ENCODE peak calls at places on chromosomes 5 and 9, in eight cellular contexts. S is foreskin fibroblast, P is nephron progenitor cell, C is stomach, T is GM13976, B is tibial nerve, N is B cell, U is omental fat pad. V is an unnamed sample.

GRCh38 chr9:77291714-77292113 is 114.4 kb downstream of the VPS13A start:
- DNase-seq in U (no peak), C (no peak), T (no peak), S (peak; percentile 61), B (no peak), N (no peak), P (peak; percentile 3), V (peak; percentile 15)

GRCh38 chr9:106616026-106616425 is 246.9 kb upstream of the ZNF462 start:
- DNase-seq in C (no peak), S (no peak), U (no peak), N (no peak), T (no peak), B (no peak), P (no peak), V (no peak)

GRCh38 chr9:85741112-85741874 is 461 bp downstream of the AGTPBP1 start:
- DNase-seq in S (no peak), T (peak; percentile 65), C (peak; percentile 36), P (peak; percentile 68), N (peak; percentile 70), B (peak; percentile 27), U (peak; percentile 38), V (no peak)

GRCh38 chr5:145568581-145568980 is 266.6 kb downstream of the PRELID2 start:
- DNase-seq in P (no peak), T (no peak), C (no peak), N (no peak), B (no peak), U (no peak), S (peak; percentile 38), V (no peak)

GRCh38 chr5:142353093-142353472 is 28.3 kb upstream of the SPRY4 start:
- DNase-seq in B (no peak), T (no peak), N (no peak), P (no peak), S (peak; percentile 25), U (no peak), C (no peak), V (no peak)

GRCh38 chr5:139684881-139685749 is 37.0 kb downstream of the CXXC5 start:
- DNase-seq in U (no peak), N (no peak), C (peak; percentile 75), B (no peak), P (no peak), S (no peak), T (no peak), V (no peak)

GRCh38 chr5:147576646-147577535 is 67.0 kb upstream of the DPYSL3 start:
- DNase-seq in N (no peak), P (peak; percentile 81), U (peak; percentile 73), C (peak; percentile 54), S (peak; percentile 65), T (peak; percentile 37), B (peak; percentile 82), V (peak; percentile 81)

GRCh38 chr9:131418143-131419028 is 24.5 kb downstream of the PRRC2B start:
- DNase-seq in T (no peak), N (no peak), C (peak; percentile 70), B (no peak), P (no peak), U (no peak), S (peak; percentile 48), V (no peak)

GRCh38 chr9:127955294-127956015 is 17.8 kb upstream of the DPM2 start:
- DNase-seq in P (no peak), B (no peak), U (no peak), C (peak; percentile 85), N (peak; percentile 83), T (peak; percentile 85), S (peak; percentile 48), V (peak; percentile 87)

GRCh38 chr9:91809581-91810285 is 140.3 kb downstream of the ROR2 start:
- DNase-seq in B (no peak), N (no peak), C (no peak), T (peak; percentile 9), P (no peak), U (no peak), S (peak; percentile 72), V (no peak)

GRCh38 chr5:144142030-144142825 is 28.2 kb downstream of the YIPF5 start:
- DNase-seq in T (peak; percentile 32), N (no peak), U (no peak), B (no peak), P (no peak), C (no peak), S (peak; percentile 74), V (no peak)

GRCh38 chr9:81737871-81738507 is 48.6 kb upstream of the TLE1 start:
- DNase-seq in P (no peak), C (peak; percentile 70), T (no peak), B (no peak), S (peak; percentile 91), N (no peak), U (no peak), V (peak; percentile 68)

DNA sequence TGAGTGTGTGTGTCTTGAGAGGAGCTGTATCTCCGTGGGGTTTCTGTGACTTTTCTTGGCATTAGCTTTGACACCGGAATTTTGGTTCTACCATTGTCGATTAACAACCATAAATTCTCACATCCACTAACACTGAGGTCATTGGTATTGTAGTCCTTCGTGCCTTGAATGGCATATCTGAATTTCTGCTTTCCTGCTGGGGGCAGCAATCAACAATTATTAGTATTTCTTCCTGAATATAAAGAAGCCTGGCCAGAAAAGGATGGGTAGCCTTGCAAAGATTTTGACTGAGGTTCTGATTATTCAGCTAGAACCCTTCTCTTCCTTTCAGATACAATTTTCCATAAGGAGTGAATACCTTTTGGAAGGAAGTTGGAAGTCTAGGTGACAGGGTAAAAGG is 33.5 kb upstream of the SHOC1 start:
- DNase-seq in N (no peak), S (peak; percentile 25), B (peak; percentile 12), C (no peak), P (no peak), U (no peak), T (no peak), V (no peak)
- TF ChIP-seq CTCF in N (peak; percentile 9), S (no peak), B (no peak), C (no peak), P (no peak), U (no peak), T (no peak), V (no peak)

GRCh38 chr5:60685028-60685427 is 14.9 kb downstream of the DEPDC1B start:
- DNase-seq in P (no peak), N (no peak), C (no peak), B (no peak), S (no peak), U (no peak), T (no peak), V (no peak)

GRCh38 chr5:60685700-60686099 is 14.3 kb downstream of the DEPDC1B start:
- DNase-seq in P (no peak), C (no peak), U (no peak), N (no peak), T (no peak), B (no peak), S (no peak), V (no peak)

GRCh38 chr5:60686164-60686563 is 13.8 kb downstream of the DEPDC1B start:
- DNase-seq in S (no peak), B (no peak), T (no peak), U (no peak), N (no peak), P (no peak), C (no peak), V (no peak)

GRCh38 chr5:60688980-60689379 is 11.0 kb downstream of the DEPDC1B start:
- DNase-seq in P (no peak), U (no peak), C (no peak), B (no peak), T (no peak), N (no peak), S (no peak), V (no peak)

DNA sequence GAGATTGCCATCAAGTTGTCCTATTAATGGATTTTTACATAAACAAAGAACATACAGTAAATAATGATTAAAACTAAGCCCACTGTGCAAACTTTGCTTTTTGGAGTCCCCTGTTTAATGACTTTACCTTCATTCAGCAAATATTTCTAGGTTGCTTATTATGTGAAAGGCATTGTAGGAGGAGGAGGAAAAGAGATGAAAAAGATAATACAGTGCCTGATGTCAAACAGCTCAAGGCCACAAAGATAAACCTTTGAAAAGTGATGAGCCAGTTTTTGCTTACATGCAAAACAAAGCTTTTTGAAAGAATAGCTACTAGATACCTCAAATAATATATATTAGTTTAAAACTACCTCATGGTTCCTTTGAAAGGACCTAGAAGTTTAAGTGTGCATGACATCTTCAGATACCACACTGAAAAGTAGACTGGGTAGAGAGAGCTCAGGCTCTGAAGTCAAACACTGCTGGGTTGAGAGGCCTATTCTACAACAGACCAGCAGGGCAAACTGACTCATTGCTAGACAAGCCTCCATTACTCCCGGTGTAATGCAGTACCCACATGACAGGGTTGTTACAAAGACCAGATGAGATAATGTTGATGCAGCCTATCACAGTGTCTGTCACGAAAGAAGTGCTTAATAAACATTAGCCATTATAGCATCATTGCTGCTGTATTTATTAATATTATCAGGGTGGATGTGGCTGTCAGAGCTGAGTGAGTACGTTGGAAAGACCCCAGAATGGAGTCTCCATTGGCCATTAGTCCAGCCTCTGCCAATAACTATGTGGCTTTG is 11.8 kb downstream of the DEPDC1B start:
- DNase-seq in U (no peak), P (no peak), C (no peak), T (peak; percentile 30), S (peak; percentile 64), B (no peak), N (no peak), V (peak; percentile 43)
- TF ChIP-seq CTCF in U (no peak), P (no peak), C (no peak), T (no peak), S (peak; percentile 51), B (no peak), N (peak; percentile 15), V (peak; percentile 66)

DNA sequence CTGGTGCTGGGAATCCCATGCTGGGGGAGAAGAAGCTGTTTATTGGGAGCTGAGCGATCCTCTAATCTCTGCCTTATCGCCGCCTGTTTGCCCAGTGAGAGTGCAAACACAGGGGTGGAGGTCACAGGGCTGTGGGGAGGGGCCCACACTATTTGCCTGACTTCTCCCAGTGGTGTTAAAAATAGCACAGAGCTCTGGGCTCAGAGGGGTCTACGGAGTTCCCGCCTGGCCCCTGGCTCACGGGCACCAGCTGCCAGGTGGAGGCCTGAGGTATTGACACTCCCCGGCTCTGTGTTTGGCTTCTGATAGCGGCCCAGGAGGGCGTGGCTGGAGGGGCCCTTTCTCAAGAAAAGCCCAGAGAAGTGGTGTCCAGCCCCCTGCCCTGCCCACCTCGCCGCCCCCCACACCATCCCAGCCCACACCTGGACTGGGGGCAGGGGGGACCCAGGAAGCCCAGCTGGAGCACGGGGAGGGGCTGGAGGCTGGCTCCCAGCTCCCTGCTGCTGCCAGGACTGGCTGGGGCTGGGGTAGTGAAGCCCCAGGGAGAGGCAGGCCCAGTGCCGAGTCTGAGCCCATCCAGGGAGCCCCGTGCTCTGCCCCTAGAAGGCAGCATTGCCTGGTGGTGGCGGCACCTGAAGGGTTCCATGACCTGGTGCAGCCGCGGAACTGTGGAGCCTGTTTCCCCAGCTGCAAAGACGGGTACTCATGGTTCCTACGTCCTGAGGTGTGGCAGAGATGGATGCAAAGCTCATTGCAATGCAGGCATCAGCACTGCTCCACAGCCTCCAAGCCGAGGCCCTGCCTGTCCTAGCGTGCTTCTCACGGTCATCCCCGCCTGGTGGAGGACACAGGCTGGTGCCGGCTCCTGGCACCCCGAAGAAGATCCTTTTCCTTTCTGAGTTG is 35.7 kb upstream of the EGFL7 start:
- DNase-seq in B (no peak), P (peak; percentile 18), N (no peak), S (no peak), C (peak; percentile 89), T (no peak), U (no peak), V (no peak)
- TF ChIP-seq CTCF in B (no peak), P (no peak), N (no peak), S (no peak), C (no peak), T (no peak), U (no peak), V (peak; percentile 20)

DNA sequence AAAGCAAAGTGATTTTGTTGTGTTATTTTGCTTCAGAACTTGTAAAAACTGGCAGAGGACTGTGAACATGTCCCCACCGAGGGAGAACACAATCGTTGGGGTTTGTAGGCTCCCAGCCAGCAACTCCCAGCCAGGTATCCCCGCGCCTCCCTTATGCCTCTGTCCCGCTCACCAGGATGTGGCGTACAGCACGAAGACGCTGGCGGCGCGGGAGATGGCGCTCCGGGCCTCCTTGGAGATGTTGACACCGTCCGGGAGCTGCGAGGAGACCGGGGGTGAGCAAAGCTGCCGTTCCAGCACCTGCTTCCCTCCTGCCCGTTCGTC is 630 bp downstream of the POLE3 start:
- DNase-seq in T (no peak), C (peak; percentile 29), U (no peak), B (no peak), P (no peak), S (no peak), N (no peak), V (no peak)
- TF ChIP-seq CTCF in T (no peak), C (no peak), U (no peak), B (no peak), P (no peak), S (no peak), N (no peak), V (no peak)

V was measured in Calu3.